ENCODE peak calls at places on chromosome 20, in ten cellular contexts. F, X, I, O, T, P, V, L, Q and B are unnamed samples.

GRCh38 chr20:8547968-8548588 is 416.0 kb downstream of the PLCB1 start:
- DNase-seq in P (no peak), X (no peak), Q (no peak), V (no peak), I (no peak), O (no peak), L (no peak), F (no peak), T (no peak), B (no peak)

GRCh38 chr20:38893056-38893455 is 33.2 kb upstream of the FAM83D start:
- DNase-seq in P (no peak), L (no peak), I (no peak), Q (no peak), T (no peak), F (no peak), O (no peak), X (no peak), V (no peak), B (no peak)

GRCh38 chr20:13771853-13772453 is 12.8 kb downstream of the ESF1 start:
- DNase-seq in V (no peak), F (no peak), L (no peak), O (no peak), Q (no peak), I (no peak), T (no peak), X (peak), P (no peak), B (peak)

GRCh38 chr20:6048391-6048790 is 5.5 kb downstream of the LRRN4 start:
- DNase-seq in I (no peak), T (no peak), X (no peak), F (no peak), L (no peak), Q (no peak), V (no peak), O (no peak), P (no peak), B (no peak)

GRCh38 chr20:43662943-43663655 is 3.8 kb upstream of the MYBL2 start:
- DNase-seq in F (peak), Q (no peak), P (no peak), T (no peak), O (no peak), V (no peak), X (no peak), I (no peak), L (no peak), B (no peak)

GRCh38 chr20:31720486-31721407 is 1.9 kb downstream of the BCL2L1 start:
- DNase-seq in L (no peak), F (peak), O (no peak), Q (no peak), X (no peak), V (no peak), T (no peak), I (no peak), P (no peak), B (peak)

GRCh38 chr20:21548390-21549035 is 34.6 kb upstream of the NKX2-2 start:
- DNase-seq in P (no peak), X (no peak), F (no peak), I (no peak), V (no peak), Q (no peak), L (no peak), O (peak), T (no peak), B (no peak)

GRCh38 chr20:32623667-32624157 is 38.6 kb upstream of the NOL4L start:
- DNase-seq in O (no peak), V (no peak), T (no peak), I (no peak), P (no peak), Q (no peak), F (peak), L (no peak), X (no peak), B (no peak)

GRCh38 chr20:3768342-3769130 is 983 bp upstream of the ADISSP start:
- DNase-seq in T (peak), I (peak), L (peak), F (peak), X (peak), Q (peak), P (peak), O (peak), V (peak), B (peak)

GRCh38 chr20:11350126-11351005 is 567.3 kb upstream of the BTBD3 start:
- DNase-seq in F (no peak), Q (no peak), O (no peak), L (no peak), I (no peak), V (no peak), T (no peak), P (no peak), X (no peak), B (no peak)

GRCh38 chr20:41072919-41073318 is 44.3 kb downstream of the TOP1 start:
- DNase-seq in O (no peak), X (no peak), V (no peak), Q (no peak), F (no peak), I (no peak), T (no peak), P (no peak), L (peak), B (no peak)

GRCh38 chr20:10673176-10673830 is 496 bp downstream of the JAG1 start:
- DNase-seq in F (no peak), T (peak), P (no peak), I (no peak), V (no peak), X (peak), L (no peak), Q (no peak), O (no peak), B (no peak)

GRCh38 chr20:18443841-18444240 is 23.0 kb downstream of the DZANK1 start:
- DNase-seq in F (no peak), O (no peak), T (no peak), X (no peak), L (no peak), I (no peak), V (no peak), P (no peak), Q (no peak), B (no peak)

GRCh38 chr20:61743606-61744005 is 322.1 kb downstream of the TAF4 start:
- DNase-seq in T (no peak), O (no peak), Q (no peak), V (no peak), L (no peak), F (no peak), P (no peak), I (no peak), X (no peak), B (no peak)

GRCh38 chr20:38935285-38935684 is 9.1 kb downstream of the FAM83D start:
- DNase-seq in P (no peak), X (no peak), T (no peak), L (no peak), Q (no peak), V (no peak), I (no peak), O (no peak), F (peak), B (no peak)

GRCh38 chr20:760751-761417 is 7.4 kb downstream of the SLC52A3 start:
- DNase-seq in L (no peak), O (no peak), T (no peak), Q (no peak), V (no peak), I (no peak), X (no peak), F (no peak), P (no peak), B (peak)

GRCh38 chr20:3786665-3787639 is at the start of gene CENPB:
- DNase-seq in P (peak), V (peak), Q (peak), L (peak), X (peak), T (peak), I (peak), O (peak), F (peak), B (peak)

GRCh38 chr20:50248104-50248631 is 57.5 kb downstream of the CEBPB start:
- DNase-seq in P (no peak), T (no peak), L (no peak), F (no peak), Q (no peak), O (no peak), I (no peak), V (no peak), X (no peak), B (no peak)

GRCh38 chr20:11890331-11891080 is 27.2 kb upstream of the BTBD3 start:
- DNase-seq in L (peak), I (no peak), P (peak), O (peak), Q (peak), V (peak), T (peak), F (peak), X (peak), B (peak)

GRCh38 chr20:63226020-63226943 is 9.4 kb upstream of the BIRC7 start:
- DNase-seq in V (no peak), F (no peak), L (no peak), Q (no peak), P (no peak), T (no peak), X (no peak), I (no peak), O (no peak), B (no peak)

GRCh38 chr20:32434434-32434833 is 76.3 kb downstream of the ASXL1 start:
- DNase-seq in X (no peak), I (no peak), O (no peak), P (no peak), F (no peak), T (no peak), L (no peak), Q (no peak), V (no peak), B (no peak)

GRCh38 chr20:51379601-51380341 is 162.7 kb downstream of the NFATC2 start:
- DNase-seq in Q (no peak), I (no peak), O (no peak), L (no peak), P (no peak), V (no peak), T (no peak), X (no peak), F (no peak), B (no peak)

GRCh38 chr20:31788578-31788977 is 30.6 kb upstream of the MYLK2 start:
- DNase-seq in L (no peak), P (peak), O (no peak), I (no peak), V (no peak), X (no peak), Q (no peak), F (no peak), T (no peak), B (no peak)

GRCh38 chr20:59006864-59007757 is at the start of gene CTSZ:
- DNase-seq in L (peak), T (peak), I (no peak), O (peak), P (no peak), X (no peak), V (no peak), F (peak), Q (no peak), B (peak)

GRCh38 chr20:4817230-4817671 is 95.5 kb downstream of the PRND start:
- DNase-seq in Q (no peak), P (no peak), V (no peak), L (no peak), O (no peak), F (no peak), I (no peak), T (no peak), X (no peak), B (no peak)

GRCh38 chr20:57094171-57094891 is 172.1 kb downstream of the BMP7 start:
- DNase-seq in Q (no peak), T (no peak), P (no peak), V (no peak), X (no peak), O (no peak), I (no peak), F (no peak), L (no peak), B (no peak)

GRCh38 chr20:5973971-5974370 is 23.5 kb downstream of the MCM8 start:
- DNase-seq in Q (no peak), I (no peak), V (no peak), T (no peak), L (peak), X (no peak), F (no peak), O (no peak), P (no peak), B (no peak)